ENCODE peak calls at places on chromosomes 1 and 21, in five cellular contexts. One of them, this sample, is unnamed.

GRCh38 chr1:172498858-172499257 is 34.1 kb upstream of the SUCO start:
- DNase-seq in naive thymus-derived CD8-positive, alpha-beta T cell: no peak
- DNase-seq in left ventricle myocardium inferior: no peak
- DNase-seq in right cardiac atrium: no peak
- DNase-seq in kidney glomerular epithelial cell: no peak
- DNase-seq in this sample: no peak

GRCh38 chr1:221527886-221528634 is 213.8 kb downstream of the DUSP10 start:
- DNase-seq in left ventricle myocardium inferior: no peak
- DNase-seq in naive thymus-derived CD8-positive, alpha-beta T cell: no peak
- DNase-seq in kidney glomerular epithelial cell: no peak
- DNase-seq in right cardiac atrium: no peak
- DNase-seq in this sample: no peak

GRCh38 chr1:44464361-44464760 is 59.3 kb downstream of the RNF220 start:
- DNase-seq in naive thymus-derived CD8-positive, alpha-beta T cell: no peak
- DNase-seq in left ventricle myocardium inferior: no peak
- DNase-seq in kidney glomerular epithelial cell: no peak
- DNase-seq in right cardiac atrium: no peak
- DNase-seq in this sample: no peak

GRCh38 chr21:28714795-28715464 is 277.7 kb downstream of the LTN1 start:
- DNase-seq in left ventricle myocardium inferior: no peak
- DNase-seq in kidney glomerular epithelial cell: peak
- DNase-seq in right cardiac atrium: no peak
- DNase-seq in naive thymus-derived CD8-positive, alpha-beta T cell: no peak
- DNase-seq in this sample: no peak

GRCh38 chr1:94094466-94095111 is 26.4 kb downstream of the ABCA4 start:
- DNase-seq in right cardiac atrium: peak
- DNase-seq in left ventricle myocardium inferior: peak
- DNase-seq in kidney glomerular epithelial cell: peak
- DNase-seq in naive thymus-derived CD8-positive, alpha-beta T cell: no peak
- DNase-seq in this sample: no peak

GRCh38 chr1:186974774-186975181 is 146.0 kb downstream of the PLA2G4A start:
- DNase-seq in naive thymus-derived CD8-positive, alpha-beta T cell: no peak
- DNase-seq in kidney glomerular epithelial cell: peak
- DNase-seq in left ventricle myocardium inferior: no peak
- DNase-seq in right cardiac atrium: no peak
- DNase-seq in this sample: no peak

GRCh38 chr1:1969953-1970716 is 33.5 kb downstream of the CFAP74 start:
- DNase-seq in right cardiac atrium: peak
- DNase-seq in kidney glomerular epithelial cell: no peak
- DNase-seq in naive thymus-derived CD8-positive, alpha-beta T cell: no peak
- DNase-seq in left ventricle myocardium inferior: no peak
- DNase-seq in this sample: no peak

GRCh38 chr1:84774674-84775548 is 84.7 kb upstream of the SSX2IP start:
- DNase-seq in kidney glomerular epithelial cell: no peak
- DNase-seq in right cardiac atrium: no peak
- DNase-seq in left ventricle myocardium inferior: no peak
- DNase-seq in naive thymus-derived CD8-positive, alpha-beta T cell: no peak
- DNase-seq in this sample: peak

GRCh38 chr1:221637641-221638041 is 104.2 kb downstream of the DUSP10 start:
- DNase-seq in left ventricle myocardium inferior: peak
- DNase-seq in kidney glomerular epithelial cell: no peak
- DNase-seq in right cardiac atrium: peak
- DNase-seq in naive thymus-derived CD8-positive, alpha-beta T cell: no peak
- DNase-seq in this sample: no peak

GRCh38 chr1:104765115-104765514 is 1015.4 kb downstream of the AMY1C start:
- DNase-seq in right cardiac atrium: no peak
- DNase-seq in naive thymus-derived CD8-positive, alpha-beta T cell: no peak
- DNase-seq in kidney glomerular epithelial cell: no peak
- DNase-seq in left ventricle myocardium inferior: no peak
- DNase-seq in this sample: no peak

GRCh38 chr1:197685785-197686184 is 89.5 kb downstream of the DENND1B start:
- DNase-seq in kidney glomerular epithelial cell: no peak
- DNase-seq in naive thymus-derived CD8-positive, alpha-beta T cell: no peak
- DNase-seq in left ventricle myocardium inferior: no peak
- DNase-seq in right cardiac atrium: no peak
- DNase-seq in this sample: no peak

GRCh38 chr1:56286956-56287355 is 292.4 kb downstream of the PLPP3 start:
- DNase-seq in kidney glomerular epithelial cell: no peak
- DNase-seq in naive thymus-derived CD8-positive, alpha-beta T cell: no peak
- DNase-seq in left ventricle myocardium inferior: no peak
- DNase-seq in right cardiac atrium: no peak
- DNase-seq in this sample: no peak

GRCh38 chr1:47984175-47984789 is 12.9 kb downstream of the TRABD2B start:
- DNase-seq in left ventricle myocardium inferior: peak
- DNase-seq in right cardiac atrium: peak
- DNase-seq in kidney glomerular epithelial cell: no peak
- DNase-seq in naive thymus-derived CD8-positive, alpha-beta T cell: no peak
- DNase-seq in this sample: peak

GRCh38 chr21:39867198-39867650 is at the start of gene PCP4:
- DNase-seq in naive thymus-derived CD8-positive, alpha-beta T cell: peak
- DNase-seq in left ventricle myocardium inferior: no peak
- DNase-seq in kidney glomerular epithelial cell: peak
- DNase-seq in right cardiac atrium: peak
- DNase-seq in this sample: peak

GRCh38 chr1:84442256-84442655 is 36.8 kb upstream of the RPF1 start:
- DNase-seq in naive thymus-derived CD8-positive, alpha-beta T cell: peak
- DNase-seq in kidney glomerular epithelial cell: peak
- DNase-seq in right cardiac atrium: no peak
- DNase-seq in left ventricle myocardium inferior: no peak
- DNase-seq in this sample: no peak

GRCh38 chr1:16019580-16020277 is 1.9 kb upstream of the HSPB7 start:
- DNase-seq in left ventricle myocardium inferior: peak
- DNase-seq in kidney glomerular epithelial cell: no peak
- DNase-seq in naive thymus-derived CD8-positive, alpha-beta T cell: no peak
- DNase-seq in right cardiac atrium: peak
- DNase-seq in this sample: no peak

GRCh38 chr1:211478801-211479619 is 13.0 kb downstream of the RD3 start:
- DNase-seq in naive thymus-derived CD8-positive, alpha-beta T cell: no peak
- DNase-seq in right cardiac atrium: no peak
- DNase-seq in left ventricle myocardium inferior: no peak
- DNase-seq in kidney glomerular epithelial cell: no peak
- DNase-seq in this sample: no peak

GRCh38 chr1:38958967-38959366 is 17.3 kb upstream of the RHBDL2 start:
- DNase-seq in kidney glomerular epithelial cell: no peak
- DNase-seq in left ventricle myocardium inferior: no peak
- DNase-seq in naive thymus-derived CD8-positive, alpha-beta T cell: no peak
- DNase-seq in right cardiac atrium: no peak
- DNase-seq in this sample: no peak

GRCh38 chr1:20411196-20411980 is 74.6 kb downstream of the CAMK2N1 start:
- DNase-seq in right cardiac atrium: no peak
- DNase-seq in kidney glomerular epithelial cell: peak
- DNase-seq in naive thymus-derived CD8-positive, alpha-beta T cell: no peak
- DNase-seq in left ventricle myocardium inferior: no peak
- DNase-seq in this sample: no peak

GRCh38 chr1:20381045-20381641 is 90.5 kb downstream of the VWA5B1 start:
- DNase-seq in naive thymus-derived CD8-positive, alpha-beta T cell: no peak
- DNase-seq in right cardiac atrium: no peak
- DNase-seq in kidney glomerular epithelial cell: no peak
- DNase-seq in left ventricle myocardium inferior: no peak
- DNase-seq in this sample: no peak

GRCh38 chr1:28776341-28776740 is 35.6 kb upstream of the OPRD1 start:
- DNase-seq in left ventricle myocardium inferior: no peak
- DNase-seq in right cardiac atrium: no peak
- DNase-seq in naive thymus-derived CD8-positive, alpha-beta T cell: no peak
- DNase-seq in kidney glomerular epithelial cell: no peak
- DNase-seq in this sample: no peak